ENCODE peak calls at places on chromosomes 4 and X, in eight cellular contexts. X, W, Y, F, I, G, H and B are unnamed samples.

GRCh38 chr4:102734591-102735385 is 26.0 kb downstream of the MANBA start:
- DNase-seq in H (no peak), G (no peak), F (no peak), I (peak), Y (no peak), X (no peak), W (no peak), B (no peak)

GRCh38 chrX:323721-324628 is 5.4 kb upstream of the GTPBP6 start:
- DNase-seq in X (no peak), F (no peak), W (peak), G (peak), I (peak), Y (peak), H (peak), B (no peak)

GRCh38 chr4:185099024-185099682 is 43.9 kb upstream of the SLC25A4 start:
- DNase-seq in Y (no peak), X (no peak), G (peak), W (no peak), F (no peak), H (peak), I (no peak), B (no peak)

GRCh38 chr4:10336471-10336870 is 120.8 kb downstream of the ZNF518B start:
- DNase-seq in F (peak), H (no peak), I (no peak), Y (no peak), X (no peak), G (no peak), W (no peak), B (no peak)

GRCh38 chr4:173334891-173335754 is 965 bp upstream of the HMGB2 start:
- DNase-seq in Y (peak), H (peak), X (peak), F (peak), I (peak), G (peak), W (peak), B (peak)

GRCh38 chrX:96692454-96692853 is 7.8 kb downstream of the DIAPH2 start:
- DNase-seq in F (no peak), I (no peak), Y (no peak), W (no peak), G (no peak), X (no peak), H (peak), B (no peak)

GRCh38 chr4:13285336-13285735 is 198.8 kb downstream of the RAB28 start:
- DNase-seq in H (no peak), I (no peak), G (no peak), Y (no peak), W (no peak), X (no peak), F (no peak), B (no peak)

GRCh38 chrX:13078739-13079444 is 34.5 kb upstream of the FAM9C start:
- DNase-seq in Y (no peak), G (no peak), I (no peak), W (no peak), X (peak), F (peak), H (peak), B (no peak)

DNA sequence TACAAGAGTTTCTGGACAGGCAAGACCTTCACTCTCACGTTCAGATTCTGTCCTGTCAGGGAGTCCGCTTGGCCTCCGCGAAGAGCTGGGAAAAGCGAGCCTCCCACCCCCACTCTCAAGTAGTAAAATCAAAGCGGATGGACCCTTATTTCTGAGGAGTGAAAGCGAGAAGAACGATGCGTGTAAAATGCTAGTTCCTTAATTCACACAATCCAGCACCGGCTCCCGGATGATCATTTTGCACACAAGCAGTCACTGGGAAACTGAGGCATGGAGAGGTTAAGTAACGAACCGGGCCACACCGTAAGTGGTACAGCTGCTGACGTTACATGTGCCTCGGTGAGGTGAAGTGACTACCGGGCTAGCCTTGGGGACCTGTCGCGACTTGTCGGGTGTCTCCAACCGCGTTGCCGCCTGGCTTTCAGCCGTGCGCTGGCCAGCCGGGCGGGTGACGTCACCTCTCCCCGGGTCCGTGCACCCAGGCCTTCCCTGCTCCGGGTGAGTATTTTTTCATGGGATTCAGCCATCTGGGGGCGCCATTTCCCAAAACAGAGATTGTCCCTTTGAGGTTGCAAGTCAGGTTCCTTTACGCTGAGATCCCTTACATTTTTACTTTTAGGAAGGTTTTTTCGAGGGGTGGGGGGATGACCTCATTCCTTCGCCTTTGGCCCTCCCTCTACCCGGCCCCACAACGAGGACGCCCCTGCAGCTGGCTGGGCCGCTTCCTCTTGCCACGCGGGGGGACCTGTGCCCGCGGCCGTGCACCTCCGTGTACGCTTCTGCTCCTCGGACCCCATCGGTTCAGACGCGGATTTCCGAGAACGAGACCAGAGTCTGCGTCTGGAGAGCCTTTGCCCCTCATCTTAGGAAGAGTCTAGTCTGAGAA is 3.4 kb upstream of the SFRP2 start:
- DNase-seq in Y (no peak), X (peak), W (no peak), H (peak), I (peak), F (no peak), G (peak), B (peak)
- TF ChIP-seq CTCF in Y (no peak), X (no peak), W (peak), H (peak), I (peak), F (peak), G (peak), B (peak)

GRCh38 chr4:105014242-105015031 is 132.2 kb upstream of the TET2 start:
- DNase-seq in X (no peak), I (no peak), Y (no peak), H (no peak), W (no peak), G (no peak), F (no peak), B (no peak)

DNA sequence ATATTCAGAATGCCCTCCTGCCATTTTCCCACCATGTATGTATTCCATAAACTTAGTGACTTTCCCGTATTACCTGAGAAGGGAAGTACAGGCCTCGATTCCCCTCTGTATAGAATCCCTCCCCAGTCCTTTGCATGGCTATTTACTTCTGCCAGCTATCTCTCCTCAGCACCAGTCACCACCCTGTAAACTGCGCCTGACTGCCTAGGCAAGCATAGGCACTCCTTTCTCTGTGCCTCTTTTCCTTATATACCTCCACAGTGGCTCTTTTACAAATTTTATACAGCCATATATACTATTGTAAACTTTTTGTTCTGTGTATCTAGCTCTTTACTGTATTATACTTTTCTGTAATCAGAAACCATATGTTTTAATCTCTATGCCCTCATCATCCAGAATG is 130.9 kb upstream of the TET2 start:
- DNase-seq in I (no peak), G (no peak), Y (no peak), F (no peak), X (no peak), W (no peak), H (no peak), B (no peak)
- TF ChIP-seq CTCF in I (no peak), G (no peak), Y (no peak), F (no peak), X (no peak), W (no peak), H (no peak), B (no peak)

GRCh38 chr4:560731-561211 is 15.3 kb downstream of the TMEM271 start:
- DNase-seq in X (no peak), Y (no peak), G (no peak), H (no peak), W (peak), F (no peak), I (no peak), B (no peak)
- TF ChIP-seq CTCF in X (no peak), Y (no peak), G (no peak), H (no peak), W (no peak), F (no peak), I (no peak), B (no peak)

GRCh38 chr4:169184236-169184635 is 86.5 kb downstream of the SH3RF1 start:
- DNase-seq in X (no peak), F (no peak), H (no peak), W (no peak), I (no peak), Y (no peak), G (no peak), B (no peak)

GRCh38 chr4:169183581-169183980 is 87.2 kb downstream of the SH3RF1 start:
- DNase-seq in H (no peak), W (no peak), F (no peak), G (no peak), I (no peak), X (no peak), Y (no peak), B (no peak)

GRCh38 chr4:169184686-169185085 is 86.1 kb downstream of the SH3RF1 start:
- DNase-seq in F (no peak), X (no peak), H (no peak), Y (no peak), W (no peak), I (no peak), G (no peak), B (no peak)

GRCh38 chr4:169188204-169188603 is 82.6 kb downstream of the SH3RF1 start:
- DNase-seq in I (no peak), F (no peak), Y (no peak), W (no peak), X (no peak), G (no peak), H (no peak), B (no peak)

DNA sequence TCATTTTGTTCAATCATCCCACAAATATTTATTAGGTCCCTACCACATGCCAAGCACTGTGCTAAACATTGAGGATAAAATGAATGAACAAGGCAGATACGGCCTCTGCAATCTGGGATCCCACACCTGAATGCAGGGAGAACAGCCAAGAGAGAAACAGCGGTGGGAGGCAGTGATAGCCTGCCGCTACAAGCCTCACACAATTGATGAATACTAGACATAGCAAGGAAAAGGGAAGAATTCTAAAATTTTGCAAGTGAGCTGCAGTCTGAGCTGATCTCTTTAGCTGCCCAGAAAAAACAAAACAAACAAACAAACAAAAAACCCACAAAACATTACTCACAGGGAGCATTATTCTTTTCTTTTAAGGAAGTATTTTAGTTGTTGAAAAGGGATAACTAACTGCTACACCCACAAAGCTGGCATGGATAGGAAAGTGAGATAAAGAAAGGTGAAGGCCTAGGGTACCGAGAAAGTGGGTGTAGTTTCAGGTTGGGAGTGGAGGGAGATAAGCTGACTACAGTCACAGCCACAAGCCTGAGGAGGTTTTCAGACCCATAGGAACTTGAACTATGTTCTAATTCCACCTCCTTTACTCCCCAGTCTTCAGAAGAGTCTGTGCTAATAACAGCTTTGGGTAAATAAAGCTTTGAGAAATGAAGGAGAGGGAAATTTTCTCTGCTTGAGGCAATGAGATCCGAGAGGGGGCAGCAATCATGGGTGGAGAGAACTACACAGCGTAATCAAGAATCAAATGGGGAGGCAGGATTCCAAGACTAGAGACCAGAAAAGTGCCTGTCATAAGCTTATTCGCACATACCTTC is 85.4 kb downstream of the SH3RF1 start:
- DNase-seq in I (no peak), W (no peak), F (no peak), X (no peak), H (peak), G (no peak), Y (no peak), B (no peak)
- TF ChIP-seq CTCF in I (no peak), W (no peak), F (no peak), X (no peak), H (peak), G (no peak), Y (peak), B (no peak)

GRCh38 chr4:16278178-16278577 is 51.9 kb upstream of the TAPT1 start:
- DNase-seq in H (no peak), F (no peak), W (no peak), X (no peak), I (no peak), G (no peak), Y (no peak), B (no peak)

GRCh38 chr4:16289872-16290554 is 63.7 kb upstream of the TAPT1 start:
- DNase-seq in I (no peak), W (no peak), G (no peak), F (no peak), H (peak), Y (no peak), X (no peak), B (peak)

DNA sequence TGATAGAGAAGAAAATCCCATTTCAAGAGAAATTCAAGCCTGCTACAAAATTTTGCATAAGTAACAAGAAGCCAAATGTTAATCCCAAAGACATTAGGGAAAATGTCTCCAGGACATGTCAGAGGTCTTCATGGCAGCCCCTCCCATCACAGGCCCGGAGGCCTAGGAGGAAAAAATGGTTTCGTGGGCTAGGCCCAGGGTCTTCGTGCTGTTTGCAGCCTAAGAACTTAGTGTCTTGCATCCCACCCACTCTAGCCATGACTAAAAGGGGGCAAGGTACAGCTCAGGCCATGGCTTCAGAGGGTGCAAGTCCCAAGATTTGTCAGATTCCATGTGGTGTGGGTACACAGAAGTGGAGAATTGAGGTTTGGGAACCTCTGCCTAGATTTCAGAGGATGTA is 57.8 kb upstream of the TAPT1 start:
- DNase-seq in G (no peak), X (no peak), I (no peak), W (no peak), Y (no peak), H (no peak), F (no peak), B (no peak)
- TF ChIP-seq CTCF in G (no peak), X (no peak), I (no peak), W (no peak), Y (no peak), H (no peak), F (no peak), B (no peak)

GRCh38 chr4:79780129-79780528 is 292.9 kb downstream of the ANTXR2 start:
- DNase-seq in I (no peak), H (no peak), W (no peak), G (no peak), X (no peak), Y (no peak), F (no peak), B (no peak)
- TF ChIP-seq CTCF in I (no peak), H (no peak), W (no peak), G (no peak), X (no peak), Y (no peak), F (no peak), B (no peak)

GRCh38 chr4:158670975-158671664 is 567 bp downstream of the C4orf46 start:
- DNase-seq in G (peak), I (peak), Y (peak), F (peak), W (no peak), X (peak), H (peak), B (peak)

GRCh38 chr4:158666892-158667291 is 4.8 kb downstream of the C4orf46 start:
- DNase-seq in Y (no peak), W (no peak), G (no peak), H (no peak), F (no peak), X (no peak), I (no peak), B (no peak)

GRCh38 chr4:158664806-158665205 is 6.9 kb downstream of the C4orf46 start:
- DNase-seq in W (no peak), H (no peak), F (no peak), G (no peak), Y (no peak), I (no peak), X (no peak), B (no peak)

GRCh38 chr4:158669310-158669709 is 2.4 kb downstream of the C4orf46 start:
- DNase-seq in Y (no peak), H (no peak), I (no peak), X (no peak), F (no peak), W (no peak), G (no peak), B (no peak)

DNA sequence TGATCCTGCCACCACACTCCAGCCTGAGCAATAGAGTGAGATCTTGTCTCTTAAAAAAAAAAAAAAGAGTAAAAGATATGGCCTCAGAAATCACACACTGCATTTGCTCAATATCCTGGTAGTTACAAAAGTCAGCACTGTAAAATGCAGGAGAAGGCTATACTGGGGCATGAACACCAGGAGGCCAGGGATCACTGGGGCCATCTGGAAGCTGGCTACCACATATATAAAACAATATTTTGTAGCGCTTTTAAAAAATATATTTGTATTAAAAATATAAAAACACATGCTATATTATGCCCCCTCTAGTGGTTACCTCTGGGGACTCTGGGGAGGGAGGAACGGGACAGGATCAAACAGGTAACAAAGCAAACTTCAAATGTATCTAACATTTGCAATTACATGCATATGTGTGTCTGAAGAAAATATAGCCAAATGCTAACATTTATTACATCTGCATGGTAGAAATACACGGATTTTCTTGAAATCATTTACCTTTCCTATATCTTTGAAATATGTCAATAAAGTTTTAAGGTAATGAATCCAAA is 4.0 kb downstream of the C4orf46 start:
- DNase-seq in H (peak), Y (no peak), I (peak), F (no peak), G (peak), X (no peak), W (no peak), B (peak)
- TF ChIP-seq CTCF in H (peak), Y (peak), I (peak), F (peak), G (peak), X (no peak), W (peak), B (peak)

GRCh38 chr4:24884925-24885324 is 27.9 kb downstream of the CCDC149 start:
- DNase-seq in H (no peak), F (no peak), G (no peak), X (no peak), W (no peak), Y (no peak), I (no peak), B (no peak)
- TF ChIP-seq CTCF in H (no peak), F (no peak), G (no peak), X (no peak), W (no peak), Y (no peak), I (no peak), B (no peak)